ENCODE peak calls at places on chromosomes 1 and 21, in ten cellular contexts. H, L, Z, P, G, X, F, W, M and J are unnamed samples. For H3K9me3 and H3K36me3, the result is how much of the 10 kb centered on the place peaks cover.

GRCh38 chr1:185693654-185694053 is 40.5 kb upstream of the HMCN1 start:
- DNase-seq in W (no peak), L (no peak), M (no peak), X (no peak), Z (no peak), F (no peak), P (no peak), H (no peak), G (no peak), J (no peak)

GRCh38 chr21:16571594-16571993 is 841.8 kb downstream of the USP25 start:
- DNase-seq in F (no peak), X (no peak), Z (no peak), M (no peak), G (no peak), H (no peak), W (no peak), P (no peak), L (no peak), J (no peak)

GRCh38 chr1:234914606-234915290 is 213.9 kb downstream of the TOMM20 start:
- DNase-seq in M (no peak), G (no peak), P (no peak), F (no peak), H (peak), X (no peak), L (no peak), W (peak), Z (no peak), J (no peak)

GRCh38 chr1:42943166-42943565 is 15.5 kb downstream of the SLC2A1 start:
- DNase-seq in X (no peak), P (no peak), Z (peak), H (peak), W (peak), L (peak), G (no peak), F (peak), M (no peak), J (no peak)

GRCh38 chr1:41542196-41542955 is 57.9 kb upstream of the EDN2 start:
- DNase-seq in Z (no peak), W (peak), P (no peak), L (no peak), X (no peak), H (no peak), F (no peak), M (no peak), G (no peak), J (no peak)

GRCh38 chr1:8410791-8411190 is 92.9 kb downstream of the SLC45A1 start:
- DNase-seq in F (no peak), P (no peak), H (no peak), Z (no peak), M (no peak), W (no peak), X (no peak), G (no peak), L (no peak), J (no peak)

GRCh38 chr1:18922848-18923475 is 20.6 kb upstream of the ALDH4A1 start:
- DNase-seq in F (no peak), L (no peak), Z (no peak), W (no peak), H (no peak), X (no peak), G (no peak), M (peak), P (no peak), J (no peak)

GRCh38 chr1:172254521-172255222 is 165.8 kb upstream of the C1orf105 start:
- DNase-seq in P (no peak), Z (no peak), M (no peak), L (no peak), W (no peak), H (no peak), F (no peak), X (no peak), G (no peak), J (no peak)

GRCh38 chr1:5993553-5994510 is 1.6 kb upstream of the NPHP4 start:
- DNase-seq in M (no peak), Z (no peak), H (peak), P (no peak), F (no peak), L (no peak), W (no peak), G (no peak), X (no peak), J (no peak)

GRCh38 chr21:29208666-29209059 is 78.2 kb downstream of the MAP3K7CL start:
- DNase-seq in F (no peak), L (no peak), G (no peak), X (no peak), W (no peak), M (no peak), P (no peak), H (no peak), Z (no peak), J (no peak)

GRCh38 chr1:183945432-183946308 is 91.9 kb downstream of the COLGALT2 start:
- DNase-seq in Z (no peak), X (peak), W (no peak), L (no peak), M (no peak), F (no peak), H (no peak), P (no peak), G (no peak), J (no peak)

GRCh38 chr1:145972580-145972979 is 8.1 kb downstream of the POLR3GL start:
- DNase-seq in X (no peak), L (no peak), G (no peak), F (no peak), P (no peak), M (no peak), W (no peak), Z (no peak), H (no peak), J (no peak)

GRCh38 chr1:234544094-234544579 is 65.2 kb upstream of the TARBP1 start:
- DNase-seq in H (peak), X (peak), W (peak), M (peak), G (peak), Z (no peak), L (peak), P (peak), F (peak), J (no peak)

GRCh38 chr1:202725541-202725940 is 15.3 kb upstream of the SYT2 start:
- DNase-seq in Z (no peak), P (no peak), M (no peak), L (no peak), W (no peak), X (no peak), H (no peak), G (no peak), F (no peak), J (no peak)

GRCh38 chr1:160131803-160132565 is 16.4 kb downstream of the ATP1A2 start:
- DNase-seq in L (peak), H (peak), X (no peak), F (no peak), P (no peak), W (peak), M (no peak), Z (no peak), G (no peak), J (no peak)

GRCh38 chr1:108503062-108503740 is 53.1 kb downstream of the NBPF6 start:
- DNase-seq in M (no peak), W (no peak), L (no peak), F (no peak), G (no peak), H (no peak), X (peak), Z (no peak), P (no peak), J (no peak)

GRCh38 chr1:198156745-198157240 is at the start of gene NEK7:
- DNase-seq in H (peak), W (peak), F (peak), X (peak), G (peak), P (peak), M (peak), Z (peak), L (peak), J (peak)

GRCh38 chr1:59076612-59077011 is 220.3 kb upstream of the FGGY start:
- DNase-seq in G (peak), X (no peak), W (no peak), F (no peak), L (no peak), H (no peak), Z (no peak), P (no peak), M (no peak), J (no peak)

GRCh38 chr1:55252942-55253589 is 37.9 kb upstream of the USP24 start:
- DNase-seq in G (no peak), W (no peak), Z (peak), M (no peak), P (no peak), F (no peak), X (no peak), H (no peak), L (no peak), J (no peak)

GRCh38 chr1:74363220-74363619 is 128.0 kb downstream of the TNNI3K start:
- DNase-seq in F (no peak), X (peak), Z (no peak), M (no peak), L (peak), H (peak), P (no peak), W (no peak), G (no peak), J (no peak)

GRCh38 chr1:84078108-84078823 is 65.8 kb upstream of the PRKACB start:
- DNase-seq in Z (no peak), X (peak), M (no peak), G (no peak), F (peak), W (peak), L (peak), H (peak), P (peak), J (no peak)

GRCh38 chr1:64514197-64514765 is 44.4 kb downstream of the CACHD1 start:
- DNase-seq in P (no peak), M (no peak), H (no peak), L (no peak), W (no peak), X (peak), Z (no peak), G (no peak), F (no peak), J (no peak)

GRCh38 chr1:236144446-236145150 is 2.3 kb downstream of the GPR137B start:
- DNase-seq in P (no peak), F (no peak), G (no peak), H (peak), M (no peak), X (no peak), W (no peak), Z (no peak), L (no peak), J (no peak)

GRCh38 chr1:218698181-218698580 is 353.0 kb downstream of the TGFB2 start:
- DNase-seq in W (no peak), L (no peak), H (no peak), F (no peak), Z (no peak), G (no peak), X (no peak), M (no peak), P (no peak), J (no peak)

GRCh38 chr1:23210351-23210785 is 6.9 kb downstream of the HTR1D start:
- DNase-seq in G (no peak), H (no peak), Z (no peak), P (no peak), W (no peak), M (no peak), L (no peak), F (no peak), X (no peak), J (no peak)

GRCh38 chr1:153140484-153140883 is 10.2 kb downstream of the SPRR2G start:
- DNase-seq in W (no peak), Z (no peak), F (no peak), L (no peak), P (no peak), G (no peak), X (no peak), H (no peak), M (no peak), J (no peak)

GRCh38 chr1:94228640-94229375 is 8.6 kb downstream of the ARHGAP29 start:
- DNase-seq in M (no peak), P (no peak), F (no peak), Z (no peak), W (no peak), L (no peak), G (no peak), X (no peak), H (no peak), J (no peak)

GRCh38 chr1:44293761-44294315 is 61.2 kb downstream of the ERI3 start:
- DNase-seq in W (peak), H (peak), M (no peak), Z (peak), F (no peak), P (no peak), X (no peak), G (no peak), L (peak), J (no peak)

GRCh38 chr1:97174039-97174704 is 452.6 kb downstream of the PTBP2 start:
- DNase-seq in M (no peak), P (no peak), W (no peak), Z (no peak), H (no peak), L (no peak), G (no peak), X (no peak), F (no peak), J (no peak)

GRCh38 chr1:11903210-11903609 is 23.0 kb downstream of the KIAA2013 start:
- DNase-seq in F (no peak), P (no peak), G (no peak), W (no peak), H (no peak), X (no peak), M (no peak), Z (no peak), L (no peak), J (no peak)

GRCh38 chr1:187157115-187157514 is 328.4 kb downstream of the PLA2G4A start:
- DNase-seq in P (no peak), G (no peak), Z (no peak), F (no peak), H (no peak), X (no peak), L (no peak), M (no peak), W (no peak), J (no peak)

GRCh38 chr21:38733973-38734546 is 71.7 kb upstream of the ETS2 start:
- DNase-seq in W (peak), L (peak), Z (peak), X (peak), F (peak), G (peak), M (peak), H (peak), P (peak), J (peak)

GRCh38 chr1:7642418-7642704 is 128.7 kb upstream of the VAMP3 start:
- DNase-seq in Z (no peak), G (no peak), P (no peak), W (no peak), X (no peak), M (no peak), H (no peak), L (no peak), F (no peak), J (no peak)

GRCh38 chr21:27190601-27191000 is 223.7 kb upstream of the ADAMTS5 start:
- DNase-seq in P (peak), M (no peak), X (peak), Z (no peak), H (no peak), W (no peak), L (no peak), F (no peak), G (no peak), J (no peak)

GRCh38 chr1:1969953-1970716 is 33.5 kb downstream of the CFAP74 start:
- DNase-seq in Z (no peak), F (no peak), H (no peak), M (no peak), L (no peak), G (no peak), P (no peak), X (no peak), W (no peak), J (no peak)
- H3K9me3 ChIP-seq in Z (under half), F (under half), H (under half), M (under half), L (under half), G (under half), P (under half), X (under half), W (under half), J (under half)

GRCh38 chr1:228095161-228095560 is 8.0 kb downstream of the C1orf35 start:
- DNase-seq in W (peak), H (no peak), G (no peak), Z (no peak), P (no peak), M (no peak), L (no peak), F (no peak), X (no peak), J (no peak)
- H3K36me3 ChIP-seq in W (under half), H (under half), G (under half), Z (under half), P (under half), M (under half), L (half or more), F (under half), X (under half), J (under half)

GRCh38 chr1:115874497-115874896 is 33.6 kb upstream of the NHLH2 start:
- DNase-seq in X (no peak), H (no peak), L (no peak), F (no peak), G (no peak), P (no peak), M (no peak), Z (no peak), W (no peak), J (no peak)

GRCh38 chr1:115873184-115873583 is 32.3 kb upstream of the NHLH2 start:
- DNase-seq in W (no peak), G (no peak), H (no peak), M (no peak), P (no peak), X (no peak), F (no peak), Z (no peak), L (no peak), J (no peak)

GRCh38 chr1:115867216-115867615 is 26.3 kb upstream of the NHLH2 start:
- DNase-seq in F (no peak), M (no peak), P (no peak), X (no peak), Z (no peak), H (no peak), W (no peak), L (no peak), G (no peak), J (no peak)

GRCh38 chr1:115865704-115866380 is 24.9 kb upstream of the NHLH2 start:
- DNase-seq in W (no peak), L (no peak), Z (no peak), H (no peak), X (no peak), F (no peak), M (no peak), G (no peak), P (no peak), J (no peak)

GRCh38 chr1:115869064-115869463 is 28.1 kb upstream of the NHLH2 start:
- DNase-seq in Z (no peak), H (no peak), W (no peak), F (no peak), M (no peak), L (no peak), X (no peak), G (no peak), P (no peak), J (no peak)
- H3K27ac ChIP-seq in Z (no peak), H (no peak), W (no peak), F (no peak), M (no peak), L (no peak), X (no peak), G (no peak), P (no peak), J (no peak)

DNA sequence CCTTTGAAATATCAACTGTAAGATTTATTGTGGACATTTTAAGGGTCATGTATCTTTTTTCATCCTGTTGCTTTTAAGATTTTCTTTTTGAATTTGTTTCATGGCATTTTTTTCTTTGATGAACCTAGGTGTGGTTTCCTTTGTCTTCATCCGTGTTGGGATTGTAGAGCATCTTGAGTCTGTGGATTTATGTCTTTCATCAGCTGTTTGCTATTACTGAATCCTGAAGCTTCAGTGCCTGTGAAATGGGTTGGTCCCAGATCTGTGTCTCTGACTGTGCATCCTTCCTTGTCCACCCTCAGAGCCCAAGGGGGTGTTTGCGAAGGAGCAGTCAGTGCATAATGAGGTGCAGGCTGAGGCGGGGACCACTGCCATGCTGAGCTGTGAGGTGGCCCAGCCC is 37.3 kb downstream of the OBSCN start:
- DNase-seq in X (no peak), W (no peak), P (no peak), Z (no peak), L (no peak), G (no peak), F (no peak), M (no peak), H (no peak), J (no peak)
- H3K9me3 ChIP-seq in X (under half), W (under half), P (under half), Z (under half), L (under half), G (half or more), F (half or more), M (under half), H (under half), J (under half)

DNA sequence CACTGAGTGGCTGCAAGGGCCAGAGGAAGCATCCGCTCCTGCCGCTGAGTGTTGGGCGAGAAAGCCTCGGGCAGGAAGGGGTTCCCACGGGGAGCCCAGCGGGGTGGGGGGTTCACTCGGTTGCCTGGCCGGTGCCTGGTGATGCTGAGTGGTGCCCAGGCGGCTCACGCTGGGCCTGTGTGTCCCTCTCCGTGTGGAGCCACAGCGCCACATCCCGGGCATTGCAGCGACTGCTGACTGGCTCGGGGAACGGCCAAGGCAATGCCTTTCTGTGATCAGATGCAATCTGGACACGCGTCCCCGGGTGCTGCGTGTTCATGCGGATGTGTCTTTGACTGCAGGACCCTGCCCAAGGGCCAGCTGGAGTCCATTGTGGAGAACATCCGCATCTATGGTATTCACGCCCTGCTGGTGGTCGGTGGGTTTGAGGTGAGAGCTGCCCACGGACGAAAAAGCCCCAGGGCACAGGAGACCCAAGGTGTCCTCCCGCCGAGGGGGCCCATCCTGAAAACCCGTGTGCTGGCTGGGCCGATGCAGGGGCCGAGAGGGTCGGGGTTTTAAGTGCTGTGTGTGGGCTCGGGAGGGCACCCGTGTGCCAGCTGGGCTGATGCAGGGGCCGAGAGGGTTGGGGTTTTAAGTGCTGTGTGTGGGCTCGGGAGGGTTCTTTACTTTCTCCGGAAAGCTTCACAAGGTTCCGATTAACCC is 16.4 kb downstream of the CFAP410 start:
- DNase-seq in W (no peak), F (no peak), X (no peak), Z (no peak), P (no peak), L (no peak), M (no peak), G (no peak), H (no peak), J (no peak)
- H3K36me3 ChIP-seq in W (under half), F (under half), X (under half), Z (under half), P (under half), L (half or more), M (under half), G (under half), H (half or more), J (under half)

GRCh38 chr1:1273535-1274298 is at the start of gene UBE2J2:
- DNase-seq in P (peak), Z (peak), G (peak), W (peak), X (peak), L (peak), H (peak), M (peak), F (peak), J (peak)

GRCh38 chr1:1274299-1274930 is 761 bp upstream of the UBE2J2 start:
- DNase-seq in X (no peak), Z (no peak), G (no peak), M (no peak), P (no peak), L (no peak), H (no peak), F (no peak), W (no peak), J (no peak)

GRCh38 chr1:1275836-1276235 is 2.2 kb upstream of the UBE2J2 start:
- DNase-seq in P (no peak), F (no peak), L (no peak), G (no peak), X (no peak), W (no peak), H (no peak), M (no peak), Z (no peak), J (no peak)

GRCh38 chr1:1273152-1273534 is 511 bp downstream of the UBE2J2 start:
- DNase-seq in L (no peak), P (no peak), W (no peak), Z (no peak), G (no peak), H (no peak), F (no peak), X (peak), M (peak), J (no peak)

GRCh38 chr1:1274931-1275431 is 1.3 kb upstream of the UBE2J2 start:
- DNase-seq in G (no peak), Z (no peak), H (no peak), W (no peak), X (no peak), P (no peak), M (peak), F (no peak), L (no peak), J (no peak)
- H3K27ac ChIP-seq in G (no peak), Z (no peak), H (no peak), W (peak), X (no peak), P (no peak), M (no peak), F (no peak), L (no peak), J (no peak)

GRCh38 chr1:174637487-174637886 is 189.7 kb downstream of the GPR52 start:
- DNase-seq in F (no peak), X (no peak), L (no peak), H (no peak), P (no peak), Z (no peak), G (no peak), M (no peak), W (no peak), J (no peak)
- H3K9me3 ChIP-seq in F (under half), X (under half), L (under half), H (under half), P (under half), Z (under half), G (under half), M (under half), W (under half), J (under half)

GRCh38 chr21:46304437-46304836 is 18.3 kb downstream of the YBEY start:
- DNase-seq in L (no peak), P (no peak), G (no peak), H (no peak), X (no peak), M (no peak), W (no peak), Z (no peak), F (no peak), J (no peak)
- H3K36me3 ChIP-seq in L (under half), P (under half), G (under half), H (under half), X (under half), M (under half), W (under half), Z (under half), F (under half), J (under half)